ENCODE peak calls at places on chromosomes 3 and 15, in ten cellular contexts. S, B, V, P, H, Y, N, M, I and E are unnamed samples.

GRCh38 chr3:44890258-44890657 is 15.8 kb downstream of the TGM4 start:
- DNase-seq in S (no peak), B (no peak), V (no peak), P (no peak), H (no peak), Y (no peak), N (no peak), M (no peak), I (no peak), E (no peak)

GRCh38 chr3:61564405-61565059 is 3.2 kb downstream of the PTPRG start:
- DNase-seq in S (no peak), B (peak), V (peak), P (peak), H (peak), Y (peak), N (no peak), M (peak), I (no peak), E (no peak)

GRCh38 chr3:159804726-159805410 is 183.8 kb upstream of the IL12A start:
- DNase-seq in S (no peak), B (peak), V (peak), P (peak), H (peak), Y (peak), N (peak), M (peak), I (no peak), E (peak)

GRCh38 chr3:59970384-59970783 is 920.6 kb upstream of the CFAP20DC start:
- DNase-seq in S (no peak), B (peak), V (no peak), P (no peak), H (no peak), Y (no peak), N (no peak), M (no peak), I (no peak), E (no peak)

GRCh38 chr15:99536422-99537033 is 29.3 kb upstream of the MEF2A start:
- DNase-seq in S (no peak), B (peak), V (peak), P (no peak), H (peak), Y (peak), N (no peak), M (no peak), I (no peak), E (no peak)

GRCh38 chr3:190024912-190025311 is 95.8 kb downstream of the P3H2 start:
- DNase-seq in S (no peak), B (no peak), V (peak), P (no peak), H (no peak), Y (peak), N (no peak), M (no peak), I (no peak), E (no peak)

GRCh38 chr15:40471105-40471777 is 457 bp downstream of the CHST14 start:
- DNase-seq in S (no peak), B (no peak), V (peak), P (no peak), H (peak), Y (no peak), N (no peak), M (no peak), I (no peak), E (peak)

GRCh38 chr15:39493393-39494067 is 87.3 kb upstream of the THBS1 start:
- DNase-seq in S (no peak), B (no peak), V (no peak), P (no peak), H (no peak), Y (no peak), N (no peak), M (no peak), I (no peak), E (no peak)

GRCh38 chr15:25057574-25057973 is 102.8 kb downstream of the SNRPN start:
- DNase-seq in S (no peak), B (no peak), V (no peak), P (peak), H (peak), Y (no peak), N (no peak), M (no peak), I (no peak), E (no peak)

GRCh38 chr3:129023909-129024308 is 22.8 kb downstream of the EFCC1 start:
- DNase-seq in S (no peak), B (peak), V (no peak), P (no peak), H (no peak), Y (peak), N (no peak), M (no peak), I (no peak), E (peak)

GRCh38 chr15:66946578-66947164 is 118.7 kb upstream of the SMAD3 start:
- DNase-seq in S (peak), B (peak), V (peak), P (peak), H (peak), Y (peak), N (peak), M (peak), I (no peak), E (peak)

GRCh38 chr3:122533931-122534334 is 19.2 kb upstream of the KPNA1 start:
- DNase-seq in S (no peak), B (no peak), V (peak), P (no peak), H (peak), Y (peak), N (no peak), M (no peak), I (no peak), E (peak)

GRCh38 chr3:160400631-160401150 is 1.2 kb downstream of the SMC4 start:
- DNase-seq in S (no peak), B (no peak), V (no peak), P (peak), H (peak), Y (no peak), N (peak), M (peak), I (no peak), E (peak)

GRCh38 chr15:93060336-93061248 is 28.4 kb downstream of the RGMA start:
- DNase-seq in S (no peak), B (no peak), V (no peak), P (no peak), H (no peak), Y (no peak), N (no peak), M (no peak), I (no peak), E (no peak)

GRCh38 chr15:70271422-70272088 is 173.8 kb upstream of the TLE3 start:
- DNase-seq in S (no peak), B (peak), V (peak), P (no peak), H (peak), Y (peak), N (peak), M (no peak), I (no peak), E (peak)

GRCh38 chr3:131708216-131708615 is 205.4 kb upstream of the MRPL3 start:
- DNase-seq in S (no peak), B (no peak), V (peak), P (no peak), H (no peak), Y (peak), N (no peak), M (no peak), I (no peak), E (no peak)